ENCODE peak calls at places on chromosomes 3 and 15, in ten cellular contexts. W, V, R, Y, B, N, A, Q, H and J are unnamed samples.
A peak's percentile ranks its signal among the peaks of the same experiment; 100 is the strongest.

GRCh38 chr15:78200276-78200930 is 34.0 kb downstream of the ACSBG1 start:
- DNase-seq in W (no peak), V (no peak), R (no peak), Y (no peak), B (no peak), N (no peak), A (no peak), Q (no peak), H (no peak), J (no peak)

GRCh38 chr3:78846688-78847087 is 921.1 kb downstream of the ROBO1 start:
- DNase-seq in W (no peak), V (no peak), R (no peak), Y (no peak), B (no peak), N (no peak), A (no peak), Q (no peak), H (peak; percentile 71), J (no peak)

GRCh38 chr3:139107424-139108252 is 62.9 kb upstream of the PRR23C start:
- DNase-seq in W (no peak), V (no peak), R (no peak), Y (no peak), B (no peak), N (no peak), A (no peak), Q (no peak), H (no peak), J (no peak)

GRCh38 chr15:31456329-31457060 is 129.9 kb downstream of the KLF13 start:
- DNase-seq in W (no peak), V (no peak), R (no peak), Y (no peak), B (peak; percentile 40), N (no peak), A (no peak), Q (no peak), H (no peak), J (no peak)

GRCh38 chr3:177781686-177782161 is 584.4 kb upstream of the TBL1XR1 start:
- DNase-seq in W (no peak), V (peak; percentile 60), R (no peak), Y (no peak), B (no peak), N (peak; percentile 44), A (no peak), Q (no peak), H (peak; percentile 76), J (no peak)

GRCh38 chr3:136787226-136787793 is 31.6 kb upstream of the SLC35G2 start:
- DNase-seq in W (no peak), V (no peak), R (peak; percentile 1), Y (no peak), B (no peak), N (no peak), A (no peak), Q (no peak), H (peak; percentile 34), J (no peak)

GRCh38 chr15:99909914-99910313 is 176.7 kb upstream of the LYSMD4 start:
- DNase-seq in W (no peak), V (no peak), R (no peak), Y (no peak), B (no peak), N (no peak), A (peak; percentile 64), Q (no peak), H (no peak), J (no peak)

GRCh38 chr15:27820232-27820631 is 278.9 kb downstream of the OCA2 start:
- DNase-seq in W (no peak), V (no peak), R (no peak), Y (no peak), B (no peak), N (peak; percentile 11), A (peak; percentile 19), Q (no peak), H (peak; percentile 37), J (no peak)

GRCh38 chr3:125072310-125072709 is 16.5 kb upstream of the HEG1 start:
- DNase-seq in W (no peak), V (peak; percentile 58), R (no peak), Y (no peak), B (no peak), N (no peak), A (no peak), Q (no peak), H (peak; percentile 41), J (no peak)

GRCh38 chr15:48888836-48889235 is 10.9 kb downstream of the EID1 start:
- DNase-seq in W (no peak), V (no peak), R (no peak), Y (no peak), B (no peak), N (no peak), A (no peak), Q (no peak), H (no peak), J (no peak)

GRCh38 chr3:151839313-151839631 is 25.4 kb downstream of the AADAC start:
- DNase-seq in W (no peak), V (no peak), R (no peak), Y (no peak), B (no peak), N (no peak), A (no peak), Q (no peak), H (no peak), J (no peak)

GRCh38 chr15:48221885-48222284 is 15.8 kb downstream of the SLC12A1 start:
- DNase-seq in W (no peak), V (no peak), R (no peak), Y (no peak), B (no peak), N (no peak), A (no peak), Q (no peak), H (peak; percentile 8), J (no peak)

GRCh38 chr15:60760646-60761504 is 281.9 kb upstream of the ICE2 start:
- DNase-seq in W (peak; percentile 3), V (no peak), R (no peak), Y (no peak), B (no peak), N (no peak), A (no peak), Q (no peak), H (peak; percentile 84), J (no peak)

GRCh38 chr3:128794067-128794768 is 68.2 kb downstream of the RAB7A start:
- DNase-seq in W (no peak), V (no peak), R (no peak), Y (no peak), B (no peak), N (peak; percentile 77), A (peak; percentile 35), Q (no peak), H (peak; percentile 92), J (no peak)

GRCh38 chr3:155416500-155417118 is 123.1 kb upstream of the STRIT1 start:
- DNase-seq in W (no peak), V (no peak), R (no peak), Y (no peak), B (no peak), N (peak; percentile 34), A (no peak), Q (no peak), H (peak; percentile 88), J (no peak)

GRCh38 chr15:59013246-59013645 is 25.8 kb downstream of the RNF111 start:
- DNase-seq in W (no peak), V (no peak), R (no peak), Y (no peak), B (no peak), N (no peak), A (no peak), Q (no peak), H (no peak), J (no peak)

GRCh38 chr3:12750223-12750622 is 8.8 kb downstream of the TMEM40 start:
- DNase-seq in W (no peak), V (peak; percentile 69), R (no peak), Y (no peak), B (no peak), N (peak; percentile 73), A (no peak), Q (no peak), H (peak; percentile 83), J (no peak)

GRCh38 chr15:78617131-78617915 is 3.5 kb downstream of the CHRNA3 start:
- DNase-seq in W (no peak), V (no peak), R (no peak), Y (peak; percentile 20), B (no peak), N (no peak), A (no peak), Q (no peak), H (no peak), J (no peak)

GRCh38 chr3:98329392-98330124 is 24.1 kb upstream of the OR5K4 start:
- DNase-seq in W (peak; percentile 29), V (peak; percentile 43), R (peak; percentile 17), Y (no peak), B (no peak), N (peak; percentile 12), A (peak; percentile 86), Q (peak; percentile 21), H (peak; percentile 53), J (no peak)